ENCODE peak calls at places on chromosomes 6 and 20, in eight cellular contexts. J, D, S, L, R, C, F and U are unnamed samples.

GRCh38 chr6:7587631-7588100 is 2.3 kb upstream of the SNRNP48 start:
- DNase-seq in J (no peak), D (no peak), S (no peak), L (no peak), R (no peak), C (peak), F (no peak), U (no peak)

GRCh38 chr20:10060223-10060622 is 25.4 kb downstream of the ANKEF1 start:
- DNase-seq in J (no peak), D (no peak), S (no peak), L (no peak), R (no peak), C (no peak), F (no peak), U (no peak)

GRCh38 chr6:138258197-138258596 is 39.9 kb upstream of the PBOV1 start:
- DNase-seq in J (no peak), D (no peak), S (no peak), L (no peak), R (no peak), C (no peak), F (no peak), U (no peak)

GRCh38 chr6:90425161-90425641 is 128.6 kb upstream of the BACH2 start:
- DNase-seq in J (peak), D (no peak), S (no peak), L (no peak), R (no peak), C (no peak), F (no peak), U (peak)

GRCh38 chr6:111737065-111737521 is 131.4 kb upstream of the TRAF3IP2 start:
- DNase-seq in J (no peak), D (no peak), S (no peak), L (no peak), R (no peak), C (no peak), F (no peak), U (no peak)

GRCh38 chr6:28211840-28212509 is 13.1 kb upstream of the ZSCAN9 start:
- DNase-seq in J (no peak), D (no peak), S (no peak), L (no peak), R (no peak), C (no peak), F (no peak), U (no peak)

GRCh38 chr6:6611486-6611885 is 23.0 kb downstream of the LY86 start:
- DNase-seq in J (no peak), D (no peak), S (no peak), L (no peak), R (no peak), C (no peak), F (no peak), U (no peak)

GRCh38 chr6:42204768-42205282 is 10.1 kb upstream of the GUCA1B start:
- DNase-seq in J (no peak), D (no peak), S (no peak), L (no peak), R (no peak), C (no peak), F (no peak), U (no peak)

GRCh38 chr6:111087871-111088667 is 766 bp downstream of the SLC16A10 start:
- DNase-seq in J (peak), D (peak), S (no peak), L (peak), R (no peak), C (no peak), F (peak), U (no peak)

GRCh38 chr6:17905611-17906592 is 81.5 kb downstream of the KIF13A start:
- DNase-seq in J (no peak), D (no peak), S (no peak), L (no peak), R (peak), C (peak), F (no peak), U (no peak)

GRCh38 chr20:48308882-48309281 is 518.9 kb downstream of the PREX1 start:
- DNase-seq in J (no peak), D (no peak), S (no peak), L (no peak), R (no peak), C (no peak), F (no peak), U (no peak)

GRCh38 chr6:158786645-158787304 is 32.4 kb downstream of the EZR start:
- DNase-seq in J (no peak), D (no peak), S (no peak), L (no peak), R (no peak), C (no peak), F (peak), U (no peak)

GRCh38 chr6:28142446-28142845 is 763 bp downstream of the ZKSCAN8 start:
- DNase-seq in J (no peak), D (no peak), S (no peak), L (no peak), R (no peak), C (no peak), F (no peak), U (no peak)

GRCh38 chr6:144757299-144757698 is 472.2 kb downstream of the UTRN start:
- DNase-seq in J (no peak), D (no peak), S (no peak), L (no peak), R (no peak), C (no peak), F (no peak), U (no peak)

GRCh38 chr6:86619428-86619827 is 317.9 kb upstream of the HTR1E start:
- DNase-seq in J (no peak), D (no peak), S (no peak), L (no peak), R (no peak), C (no peak), F (no peak), U (no peak)

GRCh38 chr6:57035549-57035948 is 10.9 kb upstream of the KIAA1586 start:
- DNase-seq in J (no peak), D (no peak), S (no peak), L (no peak), R (no peak), C (no peak), F (no peak), U (no peak)

GRCh38 chr6:57044568-57044967 is 1.9 kb upstream of the KIAA1586 start:
- DNase-seq in J (no peak), D (no peak), S (no peak), L (no peak), R (no peak), C (no peak), F (no peak), U (no peak)

GRCh38 chr6:57038906-57039305 is 7.6 kb upstream of the KIAA1586 start:
- DNase-seq in J (no peak), D (no peak), S (no peak), L (no peak), R (no peak), C (no peak), F (no peak), U (no peak)

GRCh38 chr6:57040011-57040410 is 6.5 kb upstream of the KIAA1586 start:
- DNase-seq in J (no peak), D (no peak), S (no peak), L (no peak), R (no peak), C (no peak), F (no peak), U (no peak)
- TF ChIP-seq CTCF in J (no peak), D (no peak), S (no peak), L (no peak), R (no peak), C (peak), F (no peak), U (no peak)

DNA sequence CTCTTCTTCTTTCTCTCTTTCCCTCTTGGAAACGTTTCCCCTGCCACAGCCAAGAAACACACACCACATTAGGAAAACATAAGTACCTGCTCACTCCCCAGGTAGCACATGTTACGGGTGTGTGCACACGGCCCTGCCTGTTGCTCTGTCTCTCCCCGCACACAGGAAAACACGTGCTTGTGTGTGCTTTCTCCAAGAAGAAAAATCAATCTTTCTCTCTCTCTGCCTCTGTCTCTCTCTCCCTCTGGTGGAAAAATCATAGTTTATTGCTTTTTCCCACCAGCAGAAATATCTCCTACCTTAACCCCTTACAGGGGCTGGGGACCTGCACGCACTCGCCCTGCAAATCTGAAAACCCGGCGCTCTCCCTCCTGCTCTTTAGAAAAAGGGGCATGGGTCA is 102.3 kb downstream of the EDN3 start:
- DNase-seq in J (no peak), D (no peak), S (no peak), L (no peak), R (no peak), C (no peak), F (no peak), U (no peak)
- TF ChIP-seq CTCF in J (no peak), D (no peak), S (no peak), L (no peak), R (no peak), C (no peak), F (no peak), U (no peak)

GRCh38 chr6:85460951-85461805 is 11.3 kb downstream of the NT5E start:
- DNase-seq in J (peak), D (no peak), S (no peak), L (peak), R (no peak), C (no peak), F (no peak), U (no peak)

GRCh38 chr6:85458782-85459181 is 8.9 kb downstream of the NT5E start:
- DNase-seq in J (no peak), D (no peak), S (no peak), L (no peak), R (no peak), C (no peak), F (no peak), U (no peak)

GRCh38 chr6:85461806-85462185 is 11.9 kb downstream of the NT5E start:
- DNase-seq in J (no peak), D (no peak), S (no peak), L (no peak), R (no peak), C (no peak), F (no peak), U (no peak)

GRCh38 chr6:85459224-85459901 is 9.5 kb downstream of the NT5E start:
- DNase-seq in J (no peak), D (no peak), S (no peak), L (no peak), R (peak), C (peak), F (no peak), U (no peak)

GRCh38 chr6:85460154-85460950 is 10.5 kb downstream of the NT5E start:
- DNase-seq in J (no peak), D (no peak), S (no peak), L (no peak), R (no peak), C (no peak), F (no peak), U (no peak)
- TF ChIP-seq CTCF in J (no peak), D (no peak), S (no peak), L (no peak), R (no peak), C (no peak), F (no peak), U (no peak)

GRCh38 chr6:99130897-99131873 is 183.4 kb upstream of the FBXL4 start:
- DNase-seq in J (no peak), D (no peak), S (no peak), L (no peak), R (no peak), C (no peak), F (no peak), U (no peak)
- TF ChIP-seq CTCF in J (no peak), D (no peak), S (peak), L (no peak), R (no peak), C (peak), F (no peak), U (no peak)

DNA sequence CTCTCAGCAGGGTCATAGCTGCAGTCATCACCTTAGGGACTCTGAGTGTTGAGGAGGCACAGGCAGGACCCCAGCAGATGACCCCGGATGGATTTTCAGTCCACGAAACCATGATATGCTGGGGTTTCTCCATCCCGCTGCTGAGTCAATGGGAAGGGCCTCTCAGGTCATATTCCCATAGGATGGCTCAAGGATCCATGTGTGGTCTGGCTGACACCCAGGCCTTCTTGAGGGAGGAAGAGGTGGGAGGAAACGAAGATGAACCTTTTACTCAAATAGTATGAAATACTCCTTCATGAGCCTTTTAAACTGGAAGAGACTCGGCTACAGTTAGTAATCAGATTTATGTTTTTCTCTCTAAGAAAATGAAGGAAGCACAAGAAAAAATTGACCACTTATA is 10.3 kb upstream of the RALY start:
- DNase-seq in J (no peak), D (no peak), S (no peak), L (no peak), R (no peak), C (no peak), F (no peak), U (no peak)
- TF ChIP-seq CTCF in J (no peak), D (no peak), S (no peak), L (no peak), R (no peak), C (no peak), F (no peak), U (no peak)

GRCh38 chr20:36154696-36155628 is at the start of gene EPB41L1:
- DNase-seq in J (peak), D (peak), S (peak), L (peak), R (no peak), C (no peak), F (no peak), U (no peak)

GRCh38 chr20:36155629-36155971 is 1.1 kb downstream of the EPB41L1 start:
- DNase-seq in J (no peak), D (no peak), S (peak), L (no peak), R (no peak), C (no peak), F (no peak), U (no peak)

GRCh38 chr20:36157610-36158009 is 3.1 kb downstream of the EPB41L1 start:
- DNase-seq in J (no peak), D (no peak), S (no peak), L (peak), R (no peak), C (no peak), F (no peak), U (no peak)

GRCh38 chr20:36153754-36154695 is 515 bp upstream of the EPB41L1 start:
- DNase-seq in J (peak), D (no peak), S (peak), L (peak), R (no peak), C (peak), F (peak), U (no peak)

DNA sequence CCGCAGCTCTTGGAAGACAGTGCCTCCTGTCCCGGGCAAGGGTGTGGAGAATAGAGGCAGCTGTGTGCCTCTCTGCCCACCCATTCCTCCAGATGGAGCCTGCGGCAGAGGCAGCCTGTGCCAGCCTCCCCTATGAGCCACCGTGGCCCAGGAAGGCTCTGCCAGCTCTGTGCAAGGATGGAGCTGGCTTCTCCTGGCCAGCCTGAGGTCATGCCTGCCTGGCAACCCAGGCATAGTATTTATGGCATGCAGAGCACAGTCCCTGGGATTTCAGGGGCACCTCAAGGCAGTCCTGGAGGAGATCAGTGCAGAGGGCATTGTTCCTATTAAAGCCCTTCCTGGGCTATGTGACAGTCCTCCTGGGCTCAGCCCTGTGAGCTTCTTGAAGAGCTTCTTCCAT is 1.5 kb downstream of the EPB41L1 start:
- DNase-seq in J (no peak), D (no peak), S (peak), L (peak), R (no peak), C (no peak), F (no peak), U (no peak)
- TF ChIP-seq CTCF in J (no peak), D (no peak), S (no peak), L (no peak), R (no peak), C (no peak), F (no peak), U (no peak)

DNA sequence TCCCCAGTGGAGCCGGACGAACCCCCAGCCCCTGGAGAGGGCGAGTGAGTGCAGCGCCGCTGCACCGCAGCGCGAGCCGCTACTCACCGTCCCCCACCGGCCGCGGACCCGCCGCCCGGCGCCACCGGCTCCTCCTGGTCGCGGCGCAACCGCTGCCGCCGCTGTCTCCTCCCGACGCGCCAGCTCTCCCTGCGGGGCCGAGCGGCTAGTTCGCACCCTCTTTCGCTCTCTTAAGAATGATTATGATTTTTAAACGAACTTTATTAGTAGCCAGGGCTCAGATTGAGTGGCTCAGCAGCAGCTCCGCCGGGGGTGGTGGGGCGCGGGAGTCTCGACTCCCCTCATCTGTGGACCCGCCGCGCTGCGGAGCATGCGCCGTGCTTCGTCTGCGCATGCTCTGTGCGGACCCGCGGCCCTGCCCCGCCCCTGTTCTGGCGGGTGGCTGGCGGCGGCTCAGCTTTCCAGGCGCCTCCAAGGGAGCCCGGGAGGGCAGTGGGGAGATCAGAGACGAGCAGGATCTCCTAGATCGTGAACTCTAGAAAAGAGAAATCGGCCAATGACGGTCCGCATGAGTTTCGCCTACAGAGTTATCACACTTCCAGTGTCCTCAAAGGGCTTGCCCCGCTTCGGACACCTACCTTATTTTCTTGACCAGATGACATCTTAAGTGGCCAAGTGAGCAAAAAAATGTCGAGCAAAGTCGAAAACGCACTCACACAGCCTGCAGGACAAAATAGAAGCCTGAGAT is at the start of gene RAB23:
- DNase-seq in J (peak), D (peak), S (peak), L (peak), R (no peak), C (peak), F (peak), U (peak)
- TF ChIP-seq CTCF in J (no peak), D (no peak), S (no peak), L (no peak), R (no peak), C (no peak), F (no peak), U (no peak)

DNA sequence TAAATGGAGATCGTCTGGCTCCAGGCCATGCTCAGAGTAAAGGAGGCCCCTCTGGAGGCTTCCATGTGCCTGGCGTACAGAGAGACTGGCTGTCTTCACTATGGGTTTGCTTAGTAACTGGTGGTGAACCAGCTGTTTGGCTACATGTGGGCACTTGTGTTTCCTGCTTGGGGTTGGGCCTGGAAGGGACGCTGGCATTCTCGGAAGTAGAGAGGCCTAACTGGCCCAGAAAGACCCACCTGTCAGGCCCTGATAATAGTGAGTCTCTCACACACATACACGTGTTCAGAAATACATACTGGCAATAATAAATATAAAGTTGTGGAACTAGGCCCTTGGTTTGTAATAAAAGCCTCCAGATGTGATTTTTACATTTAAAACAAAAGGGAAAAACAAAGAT is 148.6 kb downstream of the LRFN2 start:
- DNase-seq in J (no peak), D (no peak), S (no peak), L (no peak), R (no peak), C (no peak), F (no peak), U (no peak)
- TF ChIP-seq CTCF in J (no peak), D (no peak), S (no peak), L (no peak), R (no peak), C (no peak), F (no peak), U (no peak)

DNA sequence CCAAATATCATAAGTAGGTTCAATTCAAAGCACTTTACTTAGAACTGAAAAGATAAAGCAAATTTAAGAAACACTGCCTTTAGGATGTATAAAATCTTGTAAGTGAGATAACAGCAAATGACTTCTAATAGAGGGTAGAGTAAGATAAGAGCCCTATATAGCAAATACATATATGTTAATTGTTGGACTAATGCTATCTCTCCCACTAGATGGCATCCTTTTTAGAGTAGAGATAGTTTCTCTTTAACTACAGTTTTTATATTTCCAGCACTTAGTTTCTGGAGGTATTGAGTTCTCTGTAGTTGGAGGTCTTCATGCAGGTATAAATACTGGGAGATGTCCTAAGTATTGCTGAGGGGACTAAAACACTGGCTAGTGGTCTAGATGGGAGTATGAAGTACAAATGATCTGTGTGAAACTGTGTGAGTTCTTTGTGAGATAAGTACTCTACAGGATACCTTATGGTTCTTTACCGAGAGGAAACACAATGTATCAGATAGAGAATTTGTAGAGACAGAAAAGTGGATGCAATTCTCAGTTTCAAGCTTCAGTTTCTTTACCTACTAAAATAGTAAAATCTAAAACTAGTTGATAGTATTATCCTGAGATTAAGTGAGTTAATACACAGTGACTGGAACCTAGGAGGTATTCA is 399.3 kb downstream of the KHDRBS2 start:
- DNase-seq in J (no peak), D (no peak), S (no peak), L (no peak), R (no peak), C (no peak), F (no peak), U (no peak)
- TF ChIP-seq CTCF in J (peak), D (no peak), S (no peak), L (no peak), R (no peak), C (no peak), F (no peak), U (no peak)